ENCODE peak calls at places on chromosome 3, in six cellular contexts. One of them, this sample, is unnamed.

GRCh38 chr3:9732080-9732752 is 681 bp downstream of the BRPF1 start:
- DNase-seq in stomach: peak
- DNase-seq in nucleus accumbens: no peak
- DNase-seq in LHCN-M2: no peak
- DNase-seq in AG08395: peak
- DNase-seq in glutamatergic neuron: peak
- DNase-seq in this sample: peak

GRCh38 chr3:16448691-16449090 is 64.8 kb downstream of the RFTN1 start:
- DNase-seq in nucleus accumbens: no peak
- DNase-seq in LHCN-M2: peak
- DNase-seq in stomach: peak
- DNase-seq in AG08395: peak
- DNase-seq in glutamatergic neuron: no peak
- DNase-seq in this sample: no peak

GRCh38 chr3:45682786-45683185 is 6.4 kb upstream of the SACM1L start:
- DNase-seq in AG08395: no peak
- DNase-seq in LHCN-M2: no peak
- DNase-seq in glutamatergic neuron: no peak
- DNase-seq in nucleus accumbens: no peak
- DNase-seq in stomach: no peak
- DNase-seq in this sample: no peak

GRCh38 chr3:111668912-111669488 is 73.9 kb upstream of the ZBED2 start:
- DNase-seq in AG08395: peak
- DNase-seq in stomach: no peak
- DNase-seq in glutamatergic neuron: no peak
- DNase-seq in nucleus accumbens: no peak
- DNase-seq in LHCN-M2: peak
- DNase-seq in this sample: no peak

GRCh38 chr3:98402507-98402906 is 12.0 kb downstream of the OR5K3 start:
- DNase-seq in glutamatergic neuron: no peak
- DNase-seq in LHCN-M2: no peak
- DNase-seq in nucleus accumbens: no peak
- DNase-seq in AG08395: no peak
- DNase-seq in stomach: no peak
- DNase-seq in this sample: no peak

GRCh38 chr3:8328971-8329370 is 172.7 kb upstream of the LMCD1 start:
- DNase-seq in glutamatergic neuron: no peak
- DNase-seq in LHCN-M2: no peak
- DNase-seq in stomach: no peak
- DNase-seq in nucleus accumbens: no peak
- DNase-seq in AG08395: no peak
- DNase-seq in this sample: no peak

GRCh38 chr3:77414881-77415280 is 375.0 kb downstream of the ROBO2 start:
- DNase-seq in stomach: no peak
- DNase-seq in LHCN-M2: no peak
- DNase-seq in AG08395: peak
- DNase-seq in glutamatergic neuron: no peak
- DNase-seq in nucleus accumbens: no peak
- DNase-seq in this sample: no peak

GRCh38 chr3:102574355-102574754 is 139.5 kb downstream of the ZPLD1 start:
- DNase-seq in glutamatergic neuron: no peak
- DNase-seq in nucleus accumbens: no peak
- DNase-seq in AG08395: no peak
- DNase-seq in stomach: no peak
- DNase-seq in LHCN-M2: no peak
- DNase-seq in this sample: no peak

GRCh38 chr3:168155207-168155785 is 59.6 kb upstream of the GOLIM4 start:
- DNase-seq in AG08395: no peak
- DNase-seq in stomach: no peak
- DNase-seq in LHCN-M2: no peak
- DNase-seq in nucleus accumbens: no peak
- DNase-seq in glutamatergic neuron: no peak
- DNase-seq in this sample: no peak

GRCh38 chr3:126216416-126216815 is 36.0 kb upstream of the ALDH1L1 start:
- DNase-seq in stomach: no peak
- DNase-seq in LHCN-M2: peak
- DNase-seq in nucleus accumbens: no peak
- DNase-seq in glutamatergic neuron: no peak
- DNase-seq in AG08395: peak
- DNase-seq in this sample: no peak